ENCODE peak calls at places on chromosomes 13 and 19, in seven cellular contexts. B, M, J, R, I, N and D are unnamed samples. For H3K9me3, the result is how much of the 10 kb centered on the place peaks cover.

GRCh38 chr19:44758596-44758995 is 10.1 kb downstream of the BCL3 start:
- DNase-seq in N (no peak), B (no peak), I (peak), M (no peak), J (peak), R (no peak), D (no peak)

GRCh38 chr13:44854264-44855060 is 134.8 kb downstream of the NUFIP1 start:
- DNase-seq in M (no peak), R (peak), I (peak), N (no peak), B (no peak), J (no peak), D (no peak)

GRCh38 chr13:26653842-26654241 is 96.4 kb downstream of the WASF3 start:
- DNase-seq in J (no peak), N (no peak), I (no peak), B (no peak), R (no peak), M (no peak), D (no peak)

GRCh38 chr19:36152061-36152885 is at the start of gene COX7A1:
- DNase-seq in B (no peak), R (no peak), I (peak), M (no peak), N (no peak), J (no peak), D (no peak)

GRCh38 chr13:64884976-64885375 is 2345.2 kb downstream of the PCDH9 start:
- DNase-seq in I (no peak), M (no peak), N (no peak), J (peak), R (no peak), B (no peak), D (no peak)

GRCh38 chr19:771332-771785 is 20.4 kb downstream of the MISP start:
- DNase-seq in M (no peak), B (peak), R (no peak), J (peak), N (no peak), I (no peak), D (peak)

GRCh38 chr13:113979791-113980471 is 6.1 kb upstream of the C13orf46 start:
- DNase-seq in N (no peak), B (no peak), M (no peak), J (no peak), R (no peak), I (no peak), D (no peak)

GRCh38 chr13:71870036-71870435 is 3.0 kb upstream of the DACH1 start:
- DNase-seq in J (no peak), M (no peak), I (no peak), N (no peak), R (no peak), B (no peak), D (no peak)

GRCh38 chr13:28735481-28736029 is 16.8 kb upstream of the SLC46A3 start:
- DNase-seq in B (no peak), I (no peak), M (no peak), J (no peak), N (no peak), R (no peak), D (no peak)

GRCh38 chr19:18194554-18195238 is 1.7 kb downstream of the MPV17L2 start:
- DNase-seq in I (no peak), J (peak), B (peak), N (no peak), M (no peak), R (peak), D (peak)

GRCh38 chr13:100045355-100045754 is 43.5 kb upstream of the PCCA start:
- DNase-seq in N (no peak), R (no peak), J (no peak), B (no peak), M (no peak), I (no peak), D (no peak)

GRCh38 chr13:112055032-112055416 is 11.9 kb upstream of the SOX1 start:
- DNase-seq in R (no peak), I (no peak), B (no peak), J (no peak), N (no peak), M (no peak), D (no peak)

GRCh38 chr19:49932731-49933131 is 3.4 kb upstream of the NUP62 start:
- DNase-seq in N (no peak), I (no peak), J (no peak), M (no peak), R (no peak), B (no peak), D (no peak)

GRCh38 chr19:45547965-45548609 is 36.5 kb downstream of the OPA3 start:
- DNase-seq in J (peak), B (no peak), M (no peak), R (peak), N (no peak), I (no peak), D (peak)

GRCh38 chr13:93776936-93777335 is 550.3 kb downstream of the GPC6 start:
- DNase-seq in B (peak), I (no peak), M (no peak), N (no peak), J (no peak), R (no peak), D (no peak)

GRCh38 chr13:35936579-35936978 is 194.6 kb downstream of the DCLK1 start:
- DNase-seq in N (peak), J (no peak), M (no peak), B (no peak), I (no peak), R (no peak), D (no peak)

GRCh38 chr19:18772620-18773587 is 18.2 kb downstream of the COMP start:
- DNase-seq in M (no peak), I (no peak), J (no peak), B (no peak), R (no peak), N (no peak), D (no peak)

GRCh38 chr13:105538346-105538745 is 997.1 kb downstream of the EFNB2 start:
- DNase-seq in R (no peak), N (no peak), M (no peak), J (no peak), I (no peak), B (no peak), D (no peak)

GRCh38 chr19:35718345-35719041 is 690 bp downstream of the KMT2B start:
- DNase-seq in I (peak), M (peak), J (peak), B (no peak), N (no peak), R (peak), D (no peak)

GRCh38 chr19:4537953-4538600 is 1.8 kb downstream of the LRG1 start:
- DNase-seq in N (no peak), M (no peak), R (no peak), J (no peak), B (no peak), I (no peak), D (no peak)

GRCh38 chr19:10988921-10989320 is 28.1 kb downstream of the SMARCA4 start:
- DNase-seq in B (no peak), N (no peak), M (no peak), J (no peak), R (no peak), I (no peak), D (no peak)

GRCh38 chr19:2685204-2685704 is 17.2 kb downstream of the GNG7 start:
- DNase-seq in I (no peak), B (no peak), J (no peak), N (no peak), M (no peak), R (no peak), D (no peak)

GRCh38 chr19:4691383-4691782 is 21.2 kb upstream of the MYDGF start:
- DNase-seq in B (no peak), R (no peak), I (peak), J (no peak), M (no peak), N (no peak), D (no peak)

GRCh38 chr13:80030491-80030890 is 310.4 kb downstream of the SPRY2 start:
- DNase-seq in I (no peak), R (peak), M (no peak), B (no peak), J (peak), N (no peak), D (peak)

GRCh38 chr19:23475477-23475876 is 80.2 kb upstream of the ZNF91 start:
- DNase-seq in I (no peak), N (no peak), R (peak), B (no peak), J (no peak), M (no peak), D (no peak)
- H3K9me3 ChIP-seq in I (under half), N (under half), R (under half), B (under half), J (half or more), M (under half), D (under half)

DNA sequence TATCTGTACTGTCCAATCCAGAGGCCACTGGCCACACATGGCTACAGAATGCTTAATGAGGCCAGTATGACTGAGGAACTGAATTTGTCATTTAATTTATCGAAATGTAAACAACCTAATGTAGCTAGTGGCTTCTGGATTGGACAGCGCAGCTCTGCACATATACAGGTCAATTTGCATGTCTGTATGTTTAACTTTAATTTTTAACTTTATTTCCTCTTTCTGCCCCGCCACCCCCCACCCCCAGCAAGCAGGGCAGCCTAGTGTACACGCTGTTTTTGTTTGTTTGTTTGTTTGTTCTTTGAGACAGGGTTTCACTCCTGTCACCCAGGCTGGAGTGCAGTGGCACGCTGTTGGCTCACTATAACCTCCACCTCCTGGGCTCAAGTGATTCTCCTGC is 15.5 kb downstream of the ZSWIM9 start:
- DNase-seq in R (no peak), I (no peak), N (no peak), J (no peak), M (no peak), B (no peak), D (no peak)
- H3K4me3 ChIP-seq in R (no peak), I (no peak), N (no peak), J (no peak), M (no peak), B (no peak), D (no peak)

DNA sequence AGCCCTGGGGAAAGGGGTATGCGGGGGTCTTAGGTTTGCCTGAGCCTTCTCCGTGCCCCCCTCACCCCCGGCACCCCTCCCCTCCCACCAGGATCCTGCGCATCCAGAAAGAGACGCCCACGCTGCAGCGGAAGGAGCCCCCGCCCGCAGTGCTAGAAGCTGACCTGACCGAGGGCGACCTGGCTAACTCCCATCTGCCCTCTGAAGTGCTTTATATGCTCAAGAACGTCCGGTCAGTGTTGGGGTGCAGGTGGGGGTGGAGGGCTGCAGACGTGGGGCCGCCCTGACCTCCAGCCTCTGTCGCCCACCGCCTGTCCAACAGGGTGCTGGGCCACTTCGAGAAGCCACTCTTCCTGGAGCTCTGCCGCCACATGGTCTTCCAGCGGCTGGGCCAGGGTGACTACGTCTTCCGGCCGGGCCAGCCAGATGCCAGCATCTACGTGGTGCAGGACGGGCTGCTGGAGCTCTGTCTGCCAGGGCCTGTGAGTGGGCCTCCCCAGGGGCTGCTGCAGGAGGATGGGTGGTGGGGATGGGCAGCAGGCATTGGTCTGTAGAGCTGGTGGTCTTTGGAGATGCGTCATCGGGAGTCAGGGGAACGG is 4.4 kb downstream of the PNPLA6 start:
- DNase-seq in B (no peak), I (no peak), R (no peak), J (no peak), M (no peak), N (no peak), D (no peak)
- H3K9me3 ChIP-seq in B (under half), I (under half), R (under half), J (under half), M (under half), N (under half), D (under half)

GRCh38 chr19:42764836-42765235 is 642 bp downstream of the PSG8 start:
- DNase-seq in N (no peak), I (no peak), J (no peak), R (no peak), M (no peak), B (no peak), D (no peak)

DNA sequence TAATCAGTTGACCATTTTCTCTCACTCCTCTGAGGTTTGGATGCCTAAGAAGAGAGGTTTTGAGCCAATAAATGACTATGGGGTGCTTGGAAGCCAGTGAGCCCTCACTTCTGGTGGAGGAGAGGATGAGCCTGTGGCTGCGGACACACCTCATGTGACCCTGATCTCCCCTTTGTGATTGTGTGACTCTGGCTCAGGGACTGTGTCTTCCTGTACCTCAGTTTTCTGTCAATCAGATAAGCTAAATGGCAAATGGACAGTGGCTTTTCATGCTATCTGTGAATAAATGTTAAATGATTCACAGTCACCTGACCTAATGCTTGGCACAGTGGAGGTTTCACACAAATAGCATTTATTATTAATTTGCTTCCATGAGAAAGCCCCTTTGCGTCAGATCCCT is 2.7 kb downstream of the PSG8 start:
- DNase-seq in J (no peak), M (no peak), I (no peak), B (peak), N (no peak), R (no peak), D (no peak)
- H3K4me3 ChIP-seq in J (no peak), M (no peak), I (no peak), B (no peak), N (no peak), R (no peak), D (no peak)

GRCh38 chr19:12075538-12076139 is 11.1 kb downstream of the ZNF844 start:
- DNase-seq in M (no peak), N (no peak), B (no peak), J (no peak), R (no peak), I (no peak), D (no peak)
- H3K9me3 ChIP-seq in M (half or more), N (half or more), B (half or more), J (half or more), R (under half), I (half or more), D (under half)

DNA sequence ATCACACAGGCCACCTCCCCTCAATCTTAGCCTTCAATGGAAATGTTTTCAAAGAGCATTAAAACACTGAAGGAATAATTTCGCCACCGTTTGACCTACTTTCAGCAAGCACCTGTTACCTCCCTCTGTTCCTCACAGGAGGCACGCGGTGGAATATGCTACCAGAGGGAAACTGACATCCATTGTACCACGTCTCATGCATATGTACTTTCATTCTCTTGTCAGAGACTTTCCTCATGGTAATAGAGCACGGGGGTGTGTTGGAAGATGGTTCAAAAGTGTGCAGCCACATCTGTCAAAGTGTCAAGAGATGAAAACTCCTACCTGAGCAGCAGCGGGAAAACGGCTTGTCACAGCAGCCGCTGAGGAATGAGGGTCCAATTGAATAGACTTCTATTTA is 143.4 kb downstream of the NALCN start:
- DNase-seq in M (no peak), R (no peak), N (no peak), B (no peak), I (no peak), J (no peak), D (no peak)
- H3K4me3 ChIP-seq in M (no peak), R (no peak), N (no peak), B (no peak), I (no peak), J (no peak), D (no peak)

DNA sequence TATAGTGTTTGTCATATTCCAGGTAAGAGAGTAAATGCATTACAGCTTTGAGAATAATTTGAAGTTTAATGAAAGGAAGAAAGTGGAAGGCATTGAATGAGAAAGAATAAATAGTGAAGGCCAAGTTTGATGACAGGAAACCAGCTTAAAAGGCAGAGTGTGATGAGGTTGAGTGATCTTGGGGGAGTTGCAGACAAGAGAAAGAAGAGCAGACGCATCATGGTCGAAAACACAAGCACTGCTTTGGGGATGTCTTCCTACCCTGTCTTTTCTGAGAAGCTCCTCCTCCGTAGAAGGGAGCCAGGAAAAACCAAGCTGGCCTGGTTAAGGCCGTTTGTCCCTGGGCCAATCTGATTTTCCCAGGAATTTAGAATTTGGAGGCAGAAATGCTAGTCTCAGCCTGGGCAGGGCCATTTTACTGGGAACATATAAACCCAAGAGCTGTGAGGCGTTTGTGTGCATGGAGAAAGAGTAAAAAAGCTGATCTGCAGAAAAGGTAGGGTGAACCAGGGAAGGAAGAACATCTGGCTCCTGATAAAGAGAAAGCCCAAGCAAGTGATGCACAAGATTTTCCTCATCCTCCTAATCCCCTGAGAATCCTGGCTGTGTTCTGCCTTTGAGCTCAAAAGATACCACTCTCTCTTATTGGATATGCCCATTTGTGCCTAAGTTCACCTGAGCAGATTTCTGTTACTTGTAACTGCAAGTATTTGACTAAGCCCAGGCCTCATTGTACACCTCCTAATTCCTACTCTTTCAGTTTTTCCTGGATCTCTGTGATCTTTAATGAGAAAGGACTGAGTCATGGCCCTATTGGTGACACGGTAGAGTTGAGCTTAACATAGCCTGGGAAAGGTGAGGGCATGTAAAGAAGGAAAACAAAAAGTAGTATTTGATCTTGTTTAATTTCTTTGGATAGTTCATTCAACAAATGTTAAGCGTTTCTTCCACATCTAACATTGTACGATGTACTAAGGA is 80.0 kb downstream of the WDFY2 start:
- DNase-seq in J (peak), B (no peak), I (no peak), R (no peak), N (no peak), M (no peak), D (no peak)
- H3K9me3 ChIP-seq in J (under half), B (under half), I (under half), R (under half), N (under half), M (under half), D (under half)

GRCh38 chr13:21671793-21672680 is 1.2 kb downstream of the FGF9 start:
- DNase-seq in B (no peak), M (peak), N (no peak), I (no peak), R (no peak), J (no peak), D (no peak)
- H3K4me3 ChIP-seq in B (no peak), M (peak), N (no peak), I (peak), R (peak), J (no peak), D (no peak)

DNA sequence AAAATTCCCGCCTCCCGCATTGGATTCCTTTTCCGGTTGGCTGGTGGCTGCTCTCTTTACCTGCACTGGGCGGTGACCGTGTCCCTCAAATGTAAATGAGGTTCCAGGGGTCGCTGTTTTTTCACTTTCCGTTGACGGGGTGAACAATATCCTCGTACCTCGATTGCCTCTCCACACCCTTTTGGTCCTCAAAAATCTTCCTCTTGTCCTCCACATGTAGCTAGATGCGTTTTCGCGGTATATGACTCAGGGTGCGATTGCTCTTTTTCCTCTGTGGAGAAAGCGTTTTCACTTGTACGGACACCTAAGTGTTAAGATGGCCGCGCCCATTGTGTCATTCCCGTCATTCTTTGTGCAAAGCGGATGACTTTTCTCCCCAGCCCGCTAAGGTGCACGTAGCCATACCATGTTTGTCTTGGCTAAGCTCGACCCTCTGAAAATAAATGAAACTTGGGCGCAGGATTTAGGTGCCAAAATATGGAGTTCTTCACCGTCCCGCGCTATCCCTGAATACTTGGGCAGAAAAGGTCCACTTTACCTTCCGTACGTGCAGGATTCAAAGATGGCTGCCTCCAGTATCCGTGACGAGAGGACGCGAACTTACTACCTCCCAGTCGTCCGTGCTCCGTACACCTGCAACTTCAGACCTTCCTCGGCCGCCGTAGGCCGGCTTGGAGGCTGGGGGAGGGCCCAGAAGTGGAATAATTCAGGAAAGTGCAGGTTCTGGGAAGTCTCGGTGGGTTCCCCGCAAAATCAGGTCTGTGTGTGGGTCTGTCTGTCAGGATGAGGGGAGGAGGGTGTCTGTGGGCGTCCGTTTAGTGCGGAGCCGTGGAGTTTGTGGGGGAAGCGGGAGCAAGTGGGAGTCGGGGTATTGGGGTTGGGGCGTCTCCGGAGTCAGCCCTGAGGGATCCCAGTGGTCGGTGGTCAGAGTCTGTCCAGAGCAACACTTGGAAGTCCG is at the start of gene ZNF613:
- DNase-seq in J (peak), I (peak), N (peak), M (peak), R (peak), B (peak), D (peak)
- H3K9me3 ChIP-seq in J (under half), I (under half), N (under half), M (half or more), R (under half), B (under half), D (under half)

GRCh38 chr13:31159306-31159705 is 2.4 kb downstream of the HSPH1 start:
- DNase-seq in M (no peak), R (no peak), B (no peak), J (no peak), I (no peak), N (no peak), D (no peak)
- H3K4me3 ChIP-seq in M (peak), R (no peak), B (peak), J (no peak), I (peak), N (no peak), D (peak)